ENCODE peak calls at places on chromosomes 3 and 15, in six cellular contexts. Q is pancreas, C is ascending aorta, I is K562, Y is uterus, S is upper lobe of right lung. U is an unnamed sample. For H3K36me3 and H3K9me3, the result is how much of the 10 kb centered on the place peaks cover.

GRCh38 chr3:39447637-39448483 is 19.6 kb upstream of the MOBP start:
- DNase-seq in Q (no peak), C (no peak), I (peak), Y (peak), S (no peak), U (peak)

GRCh38 chr3:191020730-191021405 is 158.4 kb upstream of the GMNC start:
- DNase-seq in Q (no peak), C (no peak), I (no peak), Y (no peak), S (no peak), U (no peak)

GRCh38 chr3:19595884-19596283 is 338.1 kb downstream of the EFHB start:
- DNase-seq in Q (no peak), C (no peak), I (no peak), Y (no peak), S (no peak), U (no peak)

GRCh38 chr15:67063689-67064606 is 1.5 kb upstream of the SMAD3 start:
- DNase-seq in Q (peak), C (no peak), I (peak), Y (no peak), S (peak), U (peak)

GRCh38 chr15:85044251-85044853 is 62.7 kb downstream of the PDE8A start:
- DNase-seq in Q (no peak), C (no peak), I (no peak), Y (peak), S (no peak), U (peak)

GRCh38 chr3:193554790-193555189 is at the start of gene ATP13A4:
- DNase-seq in Q (no peak), C (no peak), I (no peak), Y (no peak), S (peak), U (peak)

GRCh38 chr3:140859592-140860336 is 81.9 kb upstream of the SLC25A36 start:
- DNase-seq in Q (no peak), C (no peak), I (no peak), Y (no peak), S (no peak), U (no peak)

GRCh38 chr3:61009025-61009424 is 242.2 kb downstream of the FHIT start:
- DNase-seq in Q (no peak), C (no peak), I (no peak), Y (no peak), S (no peak), U (no peak)

GRCh38 chr3:30628188-30628930 is 22.0 kb downstream of the TGFBR2 start:
- DNase-seq in Q (no peak), C (no peak), I (no peak), Y (no peak), S (no peak), U (no peak)

GRCh38 chr3:39414421-39414907 is 7.9 kb downstream of the RPSA start:
- DNase-seq in Q (no peak), C (no peak), I (no peak), Y (no peak), S (no peak), U (no peak)

GRCh38 chr3:192092388-192093005 is 631.5 kb downstream of the PYDC2 start:
- DNase-seq in Q (no peak), C (no peak), I (no peak), Y (no peak), S (no peak), U (no peak)

GRCh38 chr15:97082835-97083234 is 752.3 kb downstream of the NR2F2 start:
- DNase-seq in Q (no peak), C (no peak), I (no peak), Y (no peak), S (no peak), U (no peak)

GRCh38 chr15:39031596-39031995 is 467.0 kb upstream of the RASGRP1 start:
- DNase-seq in Q (no peak), C (no peak), I (no peak), Y (no peak), S (no peak), U (no peak)
- H3K36me3 ChIP-seq in Q (under half), C (under half), I (under half), Y (under half), S (under half), U (under half)

GRCh38 chr3:127761101-127761802 is 61.1 kb downstream of the MGLL start:
- DNase-seq in Q (no peak), C (no peak), I (no peak), Y (no peak), S (peak), U (no peak)
- H3K4me3 ChIP-seq in Q (no peak), C (peak), I (no peak), Y (no peak), S (peak), U (no peak)

DNA sequence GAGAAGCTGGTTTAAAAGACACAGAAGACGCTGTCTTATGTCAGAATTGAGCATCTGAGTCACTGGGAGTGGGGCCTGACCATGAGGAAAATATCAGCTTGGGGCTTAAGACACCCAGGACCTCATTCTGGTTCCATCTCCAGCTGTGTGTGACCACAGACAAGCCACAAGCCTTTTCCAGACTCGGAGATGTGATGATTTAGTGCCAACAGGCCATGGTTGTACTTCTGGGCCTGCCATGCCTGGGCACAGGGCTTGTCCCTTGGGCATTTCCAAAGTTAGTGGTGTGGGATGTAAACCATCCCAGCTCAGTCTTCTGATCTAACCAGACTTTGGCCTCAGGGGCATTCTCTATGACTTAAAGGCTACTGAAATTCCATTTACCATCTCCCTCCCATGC is 269.8 kb downstream of the RYR3 start:
- DNase-seq in Q (no peak), C (no peak), I (no peak), Y (no peak), S (no peak), U (no peak)
- H3K9me3 ChIP-seq in Q (under half), C (under half), I (under half), Y (under half), S (under half), U (under half)

DNA sequence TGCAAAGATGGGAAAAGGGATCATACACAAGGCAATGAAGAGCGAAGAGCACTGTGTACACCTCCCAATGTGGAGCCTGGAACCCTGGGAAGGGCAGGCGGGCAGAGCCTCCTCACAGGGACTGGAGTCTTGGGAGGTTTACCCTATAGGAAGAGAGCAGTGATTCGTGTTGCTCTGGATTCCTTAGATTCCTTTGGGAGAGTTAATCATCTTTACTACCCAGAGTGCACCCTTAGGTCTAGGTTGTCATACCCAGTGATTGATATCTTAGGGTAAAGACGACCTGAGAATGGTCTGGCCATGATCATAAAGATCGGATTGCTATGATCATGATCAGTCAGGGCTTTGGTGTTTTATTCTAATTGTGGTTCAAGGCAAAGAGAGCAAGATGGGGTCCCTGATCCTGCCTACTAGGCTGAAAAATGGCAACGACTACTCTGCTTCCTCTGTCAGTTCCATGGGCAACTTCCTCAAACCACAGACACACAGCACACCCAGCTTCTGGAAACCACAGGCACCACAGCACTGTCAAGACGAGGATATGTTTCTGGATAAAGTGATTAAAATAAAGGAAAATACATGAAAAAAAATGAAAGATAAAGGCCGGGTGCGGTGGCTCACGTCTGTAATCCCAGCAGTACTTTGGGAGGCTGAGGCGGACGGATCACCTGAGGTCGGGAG is 20.4 kb upstream of the MAP6D1 start:
- DNase-seq in Q (no peak), C (no peak), I (no peak), Y (no peak), S (no peak), U (no peak)
- H3K36me3 ChIP-seq in Q (under half), C (under half), I (half or more), Y (under half), S (half or more), U (under half)

DNA sequence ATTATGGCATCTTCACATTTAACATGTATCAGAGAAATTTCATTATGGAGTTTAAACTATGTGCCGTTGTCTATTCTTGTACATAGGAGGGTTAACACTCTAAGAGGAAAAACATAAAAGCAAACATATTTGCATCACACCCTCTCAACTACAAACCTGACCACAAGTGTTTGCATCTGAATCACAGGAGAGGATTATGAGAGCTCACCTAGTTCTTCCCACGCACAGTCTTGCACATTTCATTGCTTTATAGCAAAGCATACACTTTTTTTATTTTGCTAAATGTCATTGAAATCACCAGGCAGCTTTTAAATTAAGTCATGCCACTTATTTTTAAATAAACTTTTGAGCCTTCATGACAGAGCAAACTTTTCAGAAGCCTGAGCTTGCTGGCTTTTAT is 12.5 kb downstream of the TRAT1 start:
- DNase-seq in Q (no peak), C (no peak), I (no peak), Y (no peak), S (no peak), U (no peak)
- H3K4me3 ChIP-seq in Q (no peak), C (no peak), I (no peak), Y (no peak), S (no peak), U (no peak)

DNA sequence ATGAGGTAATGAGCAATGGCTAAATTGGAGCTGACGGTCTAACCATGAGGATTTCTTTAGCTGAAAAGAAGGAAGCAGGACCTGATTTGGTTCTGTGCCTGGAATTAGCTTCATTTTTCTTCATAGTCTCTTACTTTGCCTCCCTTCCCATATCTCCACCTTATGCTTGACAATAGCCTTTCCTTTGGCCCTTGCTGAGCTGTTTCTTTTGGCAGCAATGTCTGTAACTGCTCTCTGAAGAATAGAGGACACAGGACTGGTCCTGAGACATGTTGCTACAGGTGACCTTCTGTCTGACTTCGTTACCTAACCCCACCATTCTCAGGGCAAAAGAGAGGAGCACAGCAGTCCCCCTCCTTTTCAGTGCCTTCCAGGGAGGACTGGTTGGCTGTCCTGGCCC is 122.4 kb downstream of the SSR3 start:
- DNase-seq in Q (no peak), C (no peak), I (no peak), Y (no peak), S (no peak), U (no peak)
- H3K9me3 ChIP-seq in Q (under half), C (under half), I (under half), Y (under half), S (under half), U (under half)

GRCh38 chr15:22911306-22911705 is 68.9 kb downstream of the CYFIP1 start:
- DNase-seq in Q (peak), C (no peak), I (no peak), Y (no peak), S (no peak), U (no peak)
- H3K36me3 ChIP-seq in Q (under half), C (half or more), I (under half), Y (under half), S (half or more), U (under half)

GRCh38 chr15:60583194-60583593 is 104.3 kb upstream of the ICE2 start:
- DNase-seq in Q (no peak), C (no peak), I (no peak), Y (no peak), S (no peak), U (no peak)

GRCh38 chr15:60584355-60585023 is 105.5 kb upstream of the ICE2 start:
- DNase-seq in Q (no peak), C (no peak), I (no peak), Y (no peak), S (no peak), U (no peak)

GRCh38 chr15:60580650-60581415 is 101.9 kb upstream of the ICE2 start:
- DNase-seq in Q (no peak), C (no peak), I (no peak), Y (no peak), S (no peak), U (peak)

GRCh38 chr15:60583946-60584345 is 105.0 kb upstream of the ICE2 start:
- DNase-seq in Q (no peak), C (no peak), I (no peak), Y (no peak), S (no peak), U (peak)

GRCh38 chr15:60582370-60583036 is 103.6 kb upstream of the ICE2 start:
- DNase-seq in Q (no peak), C (no peak), I (no peak), Y (no peak), S (no peak), U (no peak)
- H3K4me3 ChIP-seq in Q (no peak), C (no peak), I (no peak), Y (no peak), S (no peak), U (no peak)